ENCODE peak calls at places on chromosomes 5 and 9, in ten cellular contexts. B is PC-9; Q is CD4-positive, alpha-beta memory T cell; O is CD4-positive, CD25-positive, alpha-beta regulatory T cell; C is coronary artery; U is aorta; D is brain microvascular endothelial cell; G is IMR-90; W is ascending aorta; T is WERI-Rb-1. V is an unnamed sample.

GRCh38 chr9:128555180-128555721 is 2.9 kb downstream of the SPTAN1 start:
- DNase-seq in G (peak), B (peak), W (no peak), Q (no peak), T (no peak), O (no peak), U (no peak), D (peak), C (no peak), V (peak)

GRCh38 chr5:123776761-123777160 is 264.8 kb downstream of the CSNK1G3 start:
- DNase-seq in D (peak), Q (no peak), T (no peak), C (no peak), O (no peak), G (peak), B (no peak), W (no peak), U (no peak), V (no peak)

GRCh38 chr9:93111371-93112115 is 15.5 kb downstream of the CARD19 start:
- DNase-seq in G (peak), C (peak), T (no peak), D (peak), U (peak), Q (peak), W (peak), O (no peak), B (peak), V (no peak)

GRCh38 chr5:14958196-14958595 is 86.6 kb upstream of the ANKH start:
- DNase-seq in C (no peak), D (no peak), W (no peak), O (no peak), T (no peak), B (no peak), Q (no peak), G (peak), U (no peak), V (no peak)

GRCh38 chr9:91182429-91182828 is 179.3 kb downstream of the AUH start:
- DNase-seq in O (no peak), U (no peak), W (no peak), B (peak), Q (no peak), C (peak), G (no peak), T (no peak), D (no peak), V (no peak)

GRCh38 chr5:14914193-14914592 is 42.6 kb upstream of the ANKH start:
- DNase-seq in D (no peak), G (no peak), W (no peak), C (no peak), O (no peak), Q (no peak), T (no peak), U (no peak), B (no peak), V (no peak)

GRCh38 chr5:90475436-90475980 is 844 bp downstream of the POLR3G start:
- DNase-seq in G (no peak), D (no peak), W (no peak), C (no peak), Q (no peak), B (no peak), U (no peak), T (no peak), O (no peak), V (no peak)

GRCh38 chr5:132661231-132662003 is 3.4 kb downstream of the IL13 start:
- DNase-seq in C (no peak), B (no peak), U (no peak), G (no peak), O (no peak), T (no peak), W (no peak), D (no peak), Q (no peak), V (no peak)

GRCh38 chr5:31328031-31328430 is 134.5 kb downstream of the CDH6 start:
- DNase-seq in T (no peak), G (no peak), Q (no peak), C (no peak), W (no peak), D (no peak), B (no peak), O (no peak), U (no peak), V (no peak)

GRCh38 chr5:178515776-178516561 is 74.2 kb downstream of the COL23A1 start:
- DNase-seq in D (no peak), W (no peak), C (no peak), B (no peak), Q (no peak), U (no peak), G (no peak), T (no peak), O (no peak), V (no peak)

GRCh38 chr9:135968601-135969000 is 7.4 kb upstream of the UBAC1 start:
- DNase-seq in U (no peak), D (no peak), C (no peak), W (no peak), T (no peak), Q (no peak), G (no peak), B (no peak), O (no peak), V (peak)

GRCh38 chr5:171323806-171324632 is 15.0 kb downstream of the TLX3 start:
- DNase-seq in W (no peak), C (no peak), O (no peak), T (no peak), U (no peak), B (peak), G (no peak), Q (no peak), D (no peak), V (no peak)

GRCh38 chr5:79878721-79879336 is 112.2 kb downstream of the MTX3 start:
- DNase-seq in T (peak), U (no peak), B (no peak), Q (no peak), O (no peak), G (no peak), W (no peak), C (no peak), D (no peak), V (no peak)

GRCh38 chr5:75952963-75953362 is 130.2 kb upstream of the SV2C start:
- DNase-seq in D (no peak), W (no peak), C (no peak), O (no peak), B (no peak), Q (no peak), U (no peak), T (no peak), G (no peak), V (no peak)

GRCh38 chr5:5025774-5026406 is 114.2 kb upstream of the ADAMTS16 start:
- DNase-seq in B (no peak), G (no peak), U (no peak), T (no peak), Q (no peak), W (no peak), C (no peak), D (no peak), O (no peak), V (no peak)

GRCh38 chr9:109935406-109936087 is 155.5 kb downstream of the PALM2AKAP2 start:
- DNase-seq in B (no peak), Q (no peak), U (no peak), D (no peak), T (no peak), G (no peak), O (no peak), C (no peak), W (no peak), V (no peak)

GRCh38 chr9:131736440-131736839 is 3.4 kb downstream of the RAPGEF1 start:
- DNase-seq in C (no peak), W (no peak), B (no peak), O (no peak), D (no peak), T (no peak), U (no peak), G (no peak), Q (no peak), V (peak)

GRCh38 chr9:131734165-131734610 is 5.7 kb downstream of the RAPGEF1 start:
- DNase-seq in G (no peak), B (peak), O (peak), Q (peak), C (no peak), W (no peak), U (peak), T (no peak), D (no peak), V (peak)

GRCh38 chr9:131733601-131734061 is 6.2 kb downstream of the RAPGEF1 start:
- DNase-seq in T (peak), G (peak), C (no peak), D (peak), O (peak), Q (peak), U (peak), B (peak), W (no peak), V (peak)

GRCh38 chr9:131734781-131735180 is 5.1 kb downstream of the RAPGEF1 start:
- DNase-seq in W (no peak), G (no peak), D (no peak), T (no peak), Q (no peak), B (no peak), O (no peak), U (no peak), C (no peak), V (peak)

DNA sequence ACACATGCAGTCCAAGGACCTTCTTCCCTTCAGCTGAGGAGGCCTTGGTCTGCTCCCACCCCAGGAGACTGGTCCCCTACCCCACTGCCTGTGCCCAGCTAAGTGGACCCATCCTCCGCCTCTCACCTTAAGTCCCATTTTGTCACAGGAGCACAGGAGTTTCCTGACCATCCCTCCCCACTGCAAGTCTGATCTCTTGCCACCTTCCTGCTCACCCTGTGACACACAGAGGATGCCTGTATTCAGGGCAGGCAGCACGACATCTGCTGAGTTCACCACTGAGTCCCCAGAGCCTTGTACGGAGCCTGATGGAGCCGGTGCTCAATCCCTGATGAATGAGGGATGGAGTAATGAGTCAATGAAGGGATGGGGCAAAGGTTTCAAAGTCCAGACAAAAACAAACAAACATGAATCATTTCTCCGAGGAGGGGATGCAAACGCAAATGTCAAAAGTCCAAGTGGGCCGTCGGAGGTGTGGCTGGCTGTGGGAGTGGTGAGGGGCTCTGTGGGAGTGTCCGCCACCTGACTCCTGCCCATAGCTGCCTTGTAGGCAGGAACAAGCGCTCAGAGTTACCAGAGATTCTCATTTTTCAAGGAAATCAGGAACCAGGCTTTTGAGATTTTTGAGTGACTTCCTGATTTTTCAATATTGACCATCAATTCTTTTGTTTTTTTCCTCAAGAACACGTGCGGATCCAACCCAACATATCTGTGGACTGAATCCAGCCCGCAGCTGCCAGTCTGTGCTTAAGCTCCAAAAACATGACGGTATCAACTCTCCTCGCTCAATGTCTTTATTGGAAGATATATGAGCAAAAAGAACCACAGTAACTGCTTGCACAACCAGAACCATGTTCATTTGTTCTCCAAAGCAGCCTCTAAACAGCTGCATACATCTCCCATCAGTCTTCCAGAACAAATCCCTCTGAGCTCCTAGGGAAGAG is 4.4 kb downstream of the RAPGEF1 start:
- DNase-seq in C (no peak), U (no peak), O (no peak), B (no peak), G (no peak), D (peak), Q (no peak), W (no peak), T (no peak), V (peak)
- H3K27ac ChIP-seq in C (peak), U (no peak), O (peak), B (peak), G (no peak), D (no peak), Q (peak), W (peak), T (no peak), V (peak)

GRCh38 chr9:70045452-70045851 is 1.8 kb downstream of the MAMDC2 start:
- DNase-seq in D (no peak), Q (no peak), O (no peak), C (no peak), T (no peak), U (no peak), B (no peak), G (no peak), W (no peak), V (no peak)

GRCh38 chr9:70046274-70047070 is 2.8 kb downstream of the MAMDC2 start:
- DNase-seq in C (no peak), B (no peak), Q (no peak), O (no peak), W (no peak), U (no peak), G (no peak), T (no peak), D (no peak), V (peak)

GRCh38 chr9:70043285-70043684 is 363 bp upstream of the MAMDC2 start:
- DNase-seq in C (no peak), G (no peak), Q (no peak), B (no peak), W (no peak), U (no peak), D (no peak), O (no peak), T (no peak), V (no peak)

GRCh38 chr9:70043689-70044449 is at the start of gene MAMDC2:
- DNase-seq in U (peak), T (no peak), O (no peak), Q (no peak), B (no peak), C (peak), D (no peak), W (no peak), G (peak), V (peak)

GRCh38 chr9:70044450-70045307 is 1.0 kb downstream of the MAMDC2 start:
- DNase-seq in T (no peak), U (no peak), D (peak), G (peak), C (peak), W (no peak), Q (no peak), O (no peak), B (peak), V (peak)
- H3K4me3 ChIP-seq in T (no peak), U (peak), D (peak), G (peak), C (peak), W (peak), Q (no peak), O (no peak), B (peak), V (peak)

DNA sequence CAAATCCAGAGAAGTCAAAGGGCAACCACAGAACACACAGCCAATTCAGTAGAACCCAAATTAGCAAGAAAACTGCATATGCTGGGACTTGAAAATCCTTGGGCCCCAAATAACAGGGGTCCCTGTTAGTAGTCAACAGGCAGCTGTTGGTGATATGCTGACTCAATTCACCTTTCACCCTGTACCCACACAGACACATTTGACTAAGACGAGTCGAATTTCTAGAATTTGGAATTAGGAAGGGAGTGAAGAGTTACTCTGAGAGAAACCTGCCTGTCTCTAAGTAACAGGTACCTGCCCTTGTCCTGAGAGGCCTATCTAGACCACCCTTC is 817 bp upstream of the VCP start:
- DNase-seq in T (no peak), C (no peak), Q (no peak), D (no peak), W (no peak), B (no peak), U (no peak), O (no peak), G (peak), V (no peak)
- H3K27ac ChIP-seq in T (peak), C (no peak), Q (peak), D (peak), W (peak), B (peak), U (no peak), O (peak), G (peak), V (peak)

DNA sequence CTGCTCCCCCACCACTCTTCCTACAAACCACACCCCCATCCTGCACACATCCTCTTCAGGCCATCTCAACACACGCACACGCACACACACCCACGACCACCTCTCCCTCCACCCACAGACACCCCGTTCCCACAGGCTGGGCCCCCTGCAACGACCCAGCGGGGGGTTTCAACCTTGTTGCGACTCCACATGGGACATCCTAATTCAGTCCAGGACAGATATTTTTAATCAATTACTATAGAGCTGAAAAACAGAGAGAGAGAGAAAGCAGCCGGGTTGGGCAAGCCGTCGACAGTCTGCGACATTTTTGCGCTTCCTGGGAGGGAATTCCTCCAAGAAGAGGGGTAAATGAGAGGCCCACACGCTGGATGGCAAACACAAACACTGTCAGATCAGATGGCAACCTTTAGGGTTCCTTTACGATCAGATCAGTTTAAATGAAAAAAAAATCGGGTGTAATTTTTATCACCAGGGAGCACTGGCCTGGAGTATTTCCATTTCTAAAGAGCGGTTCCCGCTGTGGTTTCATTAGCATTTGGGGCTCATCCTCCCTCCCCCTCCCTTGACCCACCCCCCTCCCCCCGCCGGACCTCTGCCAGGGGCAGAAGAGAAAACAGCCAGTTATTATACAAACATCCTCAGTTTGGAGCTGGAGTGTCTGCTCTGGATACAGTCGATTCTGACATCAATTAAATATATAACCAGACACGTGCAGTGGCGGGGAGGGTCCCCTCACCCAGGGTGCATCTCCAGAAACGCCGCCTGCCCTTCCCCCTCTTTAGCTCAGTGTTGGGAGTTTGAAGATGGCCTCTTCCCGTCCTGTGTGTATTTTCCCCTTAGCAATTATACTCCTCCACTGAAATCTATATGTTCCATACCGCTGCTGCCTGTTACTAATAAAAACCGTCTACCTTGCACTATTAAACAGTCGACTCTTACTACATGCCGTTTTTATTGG is 2.3 kb upstream of the IRX2 start:
- DNase-seq in O (no peak), U (no peak), D (no peak), T (peak), G (no peak), C (no peak), B (no peak), Q (no peak), W (no peak), V (no peak)
- H3K4me3 ChIP-seq in O (no peak), U (no peak), D (no peak), T (peak), G (no peak), C (no peak), B (no peak), Q (no peak), W (no peak), V (no peak)